ENCODE peak calls at places on chromosome 13, in ten cellular contexts. N is A549, S is left ventricle myocardium inferior, W is WERI-Rb-1, J is colonic mucosa, X is AG04450, L is kidney, R is pancreas, Y is OCI-LY7, P is A673. O is an unnamed sample.

GRCh38 chr13:106967391-106967790 is 399.5 kb upstream of the ARGLU1 start:
- DNase-seq in N (no peak), S (no peak), W (no peak), J (no peak), X (no peak), L (no peak), R (no peak), Y (no peak), P (no peak), O (no peak)

GRCh38 chr13:30718661-30719520 is 16.5 kb upstream of the ALOX5AP start:
- DNase-seq in N (peak; percentile 45), S (no peak), W (no peak), J (no peak), X (peak; percentile 74), L (no peak), R (no peak), Y (peak; percentile 50), P (no peak), O (no peak)

GRCh38 chr13:98322091-98322718 is 145.1 kb upstream of the RNF113B start:
- DNase-seq in N (no peak), S (no peak), W (no peak), J (no peak), X (no peak), L (no peak), R (no peak), Y (no peak), P (no peak), O (no peak)

GRCh38 chr13:110329258-110329657 is 22.2 kb downstream of the COL4A2 start:
- DNase-seq in N (no peak), S (no peak), W (no peak), J (no peak), X (no peak), L (no peak), R (no peak), Y (no peak), P (no peak), O (no peak)

GRCh38 chr13:78520425-78520824 is 82.9 kb downstream of the POU4F1 start:
- DNase-seq in N (no peak), S (no peak), W (no peak), J (no peak), X (no peak), L (no peak), R (no peak), Y (no peak), P (no peak), O (no peak)

GRCh38 chr13:90502143-90502542 is 845.3 kb upstream of the MIR17HG start:
- DNase-seq in N (no peak), S (peak; percentile 26), W (no peak), J (no peak), X (no peak), L (no peak), R (no peak), Y (no peak), P (no peak), O (no peak)

GRCh38 chr13:48411281-48412099 is 1.4 kb downstream of the LPAR6 start:
- DNase-seq in N (no peak), S (no peak), W (no peak), J (peak; percentile 33), X (no peak), L (no peak), R (no peak), Y (no peak), P (peak; percentile 34), O (no peak)

GRCh38 chr13:44921931-44922758 is 67.1 kb downstream of the NUFIP1 start:
- DNase-seq in N (peak; percentile 92), S (no peak), W (no peak), J (peak; percentile 67), X (peak; percentile 93), L (no peak), R (no peak), Y (no peak), P (peak; percentile 39), O (peak; percentile 73)

GRCh38 chr13:20414475-20415287 is 111.0 kb downstream of the CRYL1 start:
- DNase-seq in N (no peak), S (no peak), W (no peak), J (no peak), X (no peak), L (no peak), R (peak; percentile 60), Y (no peak), P (no peak), O (no peak)

GRCh38 chr13:112725346-112726017 is 35.6 kb downstream of the ATP11A start:
- DNase-seq in N (peak; percentile 29), S (no peak), W (no peak), J (no peak), X (no peak), L (no peak), R (no peak), Y (no peak), P (no peak), O (no peak)

GRCh38 chr13:74675185-74675584 is 541.0 kb upstream of the KLF12 start:
- DNase-seq in N (no peak), S (no peak), W (no peak), J (no peak), X (peak; percentile 2), L (no peak), R (no peak), Y (no peak), P (peak; percentile 68), O (no peak)

DNA sequence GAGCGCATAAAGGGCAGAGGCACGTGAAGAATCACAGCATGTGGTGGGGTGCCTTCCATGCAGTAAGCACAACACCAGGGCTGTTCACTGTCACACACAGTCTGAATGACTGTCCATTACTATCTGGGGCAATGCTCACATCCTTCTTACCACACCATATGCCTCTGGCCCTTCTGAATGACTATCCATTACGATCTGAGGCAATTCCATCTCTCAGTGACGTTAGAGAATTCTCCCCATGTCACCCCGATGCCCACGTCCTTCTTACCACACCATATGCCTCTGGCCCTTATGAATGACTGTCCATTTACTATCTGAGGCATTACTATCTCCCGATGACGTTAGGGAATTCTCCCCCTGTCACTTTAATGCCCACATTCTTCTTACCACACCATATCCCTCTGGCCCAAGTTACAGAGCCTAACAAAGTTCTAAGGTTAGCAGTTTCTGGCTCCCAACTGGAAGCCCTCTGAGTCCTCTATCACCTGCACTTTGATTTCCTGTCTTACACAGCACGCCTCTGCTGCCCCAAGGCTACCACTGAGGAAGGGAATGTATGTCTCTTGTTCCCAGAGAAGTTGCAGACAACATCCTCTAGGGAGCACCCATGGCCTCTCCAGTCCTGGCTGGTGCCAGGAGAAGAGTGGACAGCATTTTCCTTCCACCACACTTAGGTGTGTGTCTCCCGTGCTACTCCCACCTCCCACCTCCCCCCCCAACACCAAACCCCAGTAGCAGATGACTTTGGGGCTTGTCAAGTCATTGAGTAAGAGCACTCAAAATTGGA is 154.8 kb downstream of the COG6 start:
- DNase-seq in N (no peak), S (no peak), W (no peak), J (no peak), X (no peak), L (no peak), R (no peak), Y (no peak), P (peak; percentile 19), O (no peak)
- TF ChIP-seq CTCF in N (no peak), S (no peak), W (no peak), J (no peak), X (no peak), L (no peak), R (no peak), Y (no peak), P (peak; percentile 25), O (no peak)

DNA sequence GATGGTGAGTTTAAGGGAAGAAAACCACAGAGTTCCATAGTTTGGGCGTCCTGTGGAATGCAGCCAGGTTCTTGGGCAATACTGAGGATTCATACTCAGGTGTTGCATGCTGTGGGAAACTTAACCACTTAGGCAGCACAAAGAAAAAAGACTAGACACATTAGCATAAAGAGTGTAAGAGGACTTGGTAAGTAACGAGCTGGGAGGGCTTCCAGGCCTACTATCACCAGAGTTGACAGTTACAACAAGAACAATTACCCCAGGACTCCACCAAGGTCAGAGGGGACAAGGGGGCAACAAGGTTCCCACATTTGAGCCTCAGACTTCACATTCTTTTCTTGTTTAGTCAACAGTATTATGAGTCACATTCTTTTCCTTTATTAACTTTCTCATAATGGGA is 33.2 kb downstream of the KCTD12 start:
- DNase-seq in N (no peak), S (no peak), W (no peak), J (no peak), X (no peak), L (no peak), R (no peak), Y (no peak), P (no peak), O (no peak)
- H3K27ac ChIP-seq in N (no peak overlapping the region), S (no peak overlapping the region), W (no peak overlapping the region), J (no peak overlapping the region), X (no peak overlapping the region), L (no peak overlapping the region), R (no peak overlapping the region), Y (no peak overlapping the region), P (no peak overlapping the region), O (no peak overlapping the region)

GRCh38 chr13:56187331-56187730 is 953.4 kb upstream of the PRR20A start:
- DNase-seq in N (no peak), S (no peak), W (no peak), J (no peak), X (no peak), L (peak; percentile 61), R (peak; percentile 32), Y (no peak), P (no peak), O (no peak)
- TF ChIP-seq CTCF in N (no peak), S (no peak), W (no peak), J (no peak), X (no peak), L (no peak), R (no peak), Y (no peak), P (no peak), O (no peak)

GRCh38 chr13:102709536-102709935 is 14.7 kb upstream of the METTL21C start:
- DNase-seq in N (no peak), S (no peak), W (no peak), J (no peak), X (no peak), L (no peak), R (no peak), Y (no peak), P (no peak), O (no peak)

GRCh38 chr13:102708211-102708610 is 13.4 kb upstream of the METTL21C start:
- DNase-seq in N (no peak), S (no peak), W (no peak), J (no peak), X (no peak), L (no peak), R (no peak), Y (no peak), P (no peak), O (no peak)

GRCh38 chr13:102708991-102709390 is 14.1 kb upstream of the METTL21C start:
- DNase-seq in N (no peak), S (no peak), W (no peak), J (no peak), X (no peak), L (no peak), R (no peak), Y (no peak), P (no peak), O (no peak)

GRCh38 chr13:102710261-102710679 is 15.4 kb upstream of the METTL21C start:
- DNase-seq in N (no peak), S (no peak), W (no peak), J (no peak), X (no peak), L (no peak), R (no peak), Y (no peak), P (no peak), O (no peak)

DNA sequence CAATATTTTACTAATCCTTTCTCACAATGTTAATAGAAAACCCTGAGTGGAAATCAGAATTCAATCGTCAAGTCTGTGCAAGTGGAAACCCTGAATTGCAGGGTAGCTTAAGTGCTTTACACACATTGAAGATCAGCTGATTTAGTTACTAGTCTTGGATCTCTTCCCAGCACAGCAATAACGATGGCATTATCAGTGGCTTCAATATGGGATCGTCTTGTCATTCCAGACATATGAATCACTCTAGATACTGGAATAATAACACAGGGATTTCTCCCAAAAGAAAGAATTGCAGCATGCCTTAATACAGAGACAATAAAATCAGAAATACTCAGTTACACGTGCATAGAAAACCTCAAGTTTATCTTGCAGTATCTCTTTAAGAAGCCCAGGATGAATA is 12.6 kb upstream of the METTL21C start:
- DNase-seq in N (peak; percentile 32), S (no peak), W (no peak), J (no peak), X (peak; percentile 68), L (no peak), R (no peak), Y (no peak), P (peak; percentile 70), O (no peak)
- H3K27ac ChIP-seq in N (no peak overlapping the region), S (no peak overlapping the region), W (no peak overlapping the region), J (no peak overlapping the region), X (no peak overlapping the region), L (no peak overlapping the region), R (no peak overlapping the region), Y (no peak overlapping the region), P (no peak overlapping the region), O (no peak overlapping the region)

O was measured in lung.